ENCODE peak calls at places on chromosome 1, in nine cellular contexts. G, Z, L, S, M, I, Y, H and Q are unnamed samples.

GRCh38 chr1:13583592-13583963 is at the start of gene PDPN:
- DNase-seq in Z (peak; percentile 86), I (peak; percentile 20), H (no peak), L (peak; percentile 66), S (no peak), G (no peak), Y (peak; percentile 79), M (peak; percentile 89), Q (peak; percentile 25)

GRCh38 chr1:244989813-244990212 is 125.5 kb upstream of the HNRNPU start:
- DNase-seq in L (no peak), S (no peak), H (no peak), Z (no peak), G (no peak), Y (no peak), M (no peak), I (peak; percentile 64), Q (no peak)

GRCh38 chr1:31750858-31751638 is 13.1 kb downstream of the ADGRB2 start:
- DNase-seq in G (peak; percentile 34), L (no peak), Y (no peak), I (no peak), M (no peak), S (peak; percentile 44), Z (no peak), H (no peak), Q (peak; percentile 46)

GRCh38 chr1:186482661-186483255 is 21.8 kb upstream of the PDC start:
- DNase-seq in Z (peak; percentile 34), S (peak; percentile 73), L (no peak), H (peak; percentile 48), I (peak; percentile 81), G (peak; percentile 30), M (peak; percentile 84), Y (peak; percentile 43), Q (peak; percentile 73)

GRCh38 chr1:4657920-4658585 is 3.6 kb downstream of the AJAP1 start:
- DNase-seq in I (no peak), S (no peak), M (no peak), Y (peak; percentile 62), Z (no peak), G (no peak), L (no peak), H (no peak), Q (no peak)

GRCh38 chr1:15723631-15724246 is 12.3 kb upstream of the SLC25A34 start:
- DNase-seq in Y (no peak), Z (no peak), L (no peak), H (no peak), S (no peak), G (no peak), M (no peak), I (no peak), Q (peak; percentile 98)

GRCh38 chr1:200535605-200536004 is 84.9 kb downstream of the KIF14 start:
- DNase-seq in H (no peak), Y (no peak), S (no peak), I (peak; percentile 87), Z (no peak), M (peak; percentile 68), L (no peak), G (no peak), Q (peak; percentile 58)

GRCh38 chr1:4554291-4554865 is 100.0 kb upstream of the AJAP1 start:
- DNase-seq in Z (no peak), H (no peak), S (no peak), M (no peak), G (no peak), L (no peak), Y (no peak), I (no peak), Q (no peak)

GRCh38 chr1:246769306-246769705 is 45.1 kb downstream of the SCCPDH start:
- DNase-seq in S (no peak), M (no peak), Z (no peak), Y (peak; percentile 88), L (no peak), H (no peak), G (no peak), I (peak; percentile 97), Q (peak; percentile 55)

GRCh38 chr1:73947009-73947408 is 251.0 kb downstream of the LRRIQ3 start:
- DNase-seq in I (no peak), Z (no peak), S (no peak), L (no peak), G (no peak), H (no peak), M (no peak), Y (no peak), Q (no peak)

GRCh38 chr1:46535063-46535462 is 16.4 kb downstream of the KNCN start:
- DNase-seq in G (no peak), M (peak; percentile 52), H (no peak), L (no peak), Z (no peak), I (peak; percentile 47), Y (no peak), S (no peak), Q (peak; percentile 72)

GRCh38 chr1:16260814-16261213 is 23.8 kb upstream of the CPLANE2 start:
- DNase-seq in M (no peak), I (peak; percentile 22), Y (no peak), S (no peak), G (no peak), L (no peak), Z (no peak), H (no peak), Q (no peak)

GRCh38 chr1:4131734-4132133 is 231.7 kb upstream of the C1orf174 start:
- DNase-seq in Z (no peak), G (no peak), L (no peak), S (no peak), I (no peak), M (no peak), H (no peak), Y (no peak), Q (no peak)

GRCh38 chr1:153506831-153507413 is 28.9 kb downstream of the S100A6 start:
- DNase-seq in S (peak; percentile 77), G (no peak), Y (peak; percentile 89), H (peak; percentile 55), I (peak; percentile 57), Z (peak; percentile 92), M (no peak), L (peak; percentile 84), Q (no peak)

GRCh38 chr1:201769966-201770365 is 59.0 kb upstream of the IPO9 start:
- DNase-seq in G (no peak), L (no peak), M (no peak), Y (no peak), S (peak; percentile 81), I (no peak), H (no peak), Z (no peak), Q (no peak)

GRCh38 chr1:59601032-59601431 is 213.7 kb upstream of the HOOK1 start:
- DNase-seq in L (peak; percentile 67), Z (no peak), H (no peak), I (no peak), G (no peak), S (no peak), M (peak; percentile 11), Y (peak; percentile 94), Q (no peak)

GRCh38 chr1:109625176-109625575 is 5.5 kb downstream of the AMPD2 start:
- DNase-seq in Z (no peak), Y (no peak), I (no peak), G (no peak), S (no peak), H (no peak), M (no peak), L (peak; percentile 55), Q (no peak)

GRCh38 chr1:17881761-17882160 is 126.6 kb downstream of the ACTL8 start:
- DNase-seq in G (no peak), S (no peak), L (no peak), M (no peak), I (no peak), H (no peak), Y (no peak), Z (no peak), Q (no peak)

GRCh38 chr1:182493063-182493462 is 43.1 kb downstream of the RGSL1 start:
- DNase-seq in M (no peak), G (no peak), L (no peak), H (no peak), Y (no peak), Z (no peak), S (no peak), I (no peak), Q (no peak)
- H3K36me3 ChIP-seq in M (no peaks in the 10 kb centered on the region), G (no peaks in the 10 kb centered on the region), L (no peaks in the 10 kb centered on the region), H (no peaks in the 10 kb centered on the region), Y (no peaks in the 10 kb centered on the region), Z (no peaks in the 10 kb centered on the region), S (no peaks in the 10 kb centered on the region), I (no peaks in the 10 kb centered on the region), Q (no peaks in the 10 kb centered on the region)

GRCh38 chr1:54225378-54225777 is 25.4 kb downstream of the MRPL37 start:
- DNase-seq in L (no peak), H (no peak), M (no peak), G (no peak), Z (no peak), Y (no peak), S (no peak), I (no peak), Q (no peak)
- H3K36me3 ChIP-seq in L (peaks cover 17% of the 10 kb centered on the region), H (peaks cover 30% of the 10 kb centered on the region), M (no peaks in the 10 kb centered on the region), G (no peaks in the 10 kb centered on the region), Z (no peaks in the 10 kb centered on the region), Y (no peaks in the 10 kb centered on the region), S (peaks cover 5% of the 10 kb centered on the region), I (peaks cover 1% of the 10 kb centered on the region), Q (peaks cover 48% of the 10 kb centered on the region)

GRCh38 chr1:35452086-35452485 is 105.1 kb downstream of the KIAA0319L start:
- DNase-seq in M (peak; percentile 10), H (peak; percentile 75), S (no peak), G (no peak), I (peak; percentile 54), Y (peak; percentile 57), L (no peak), Z (no peak), Q (no peak)

GRCh38 chr1:35449334-35450008 is 107.7 kb downstream of the KIAA0319L start:
- DNase-seq in Z (no peak), S (peak; percentile 95), L (no peak), M (no peak), H (no peak), Y (no peak), I (peak; percentile 96), G (no peak), Q (peak; percentile 73)

GRCh38 chr1:35454175-35454574 is 103.0 kb downstream of the KIAA0319L start:
- DNase-seq in L (no peak), Z (no peak), H (no peak), S (no peak), I (no peak), M (no peak), Y (no peak), G (no peak), Q (no peak)

GRCh38 chr1:35451125-35451528 is 106.1 kb downstream of the KIAA0319L start:
- DNase-seq in Y (peak; percentile 89), M (peak; percentile 85), I (peak; percentile 63), S (peak; percentile 86), L (peak; percentile 89), G (peak; percentile 73), H (peak; percentile 86), Z (peak; percentile 79), Q (peak; percentile 89)

GRCh38 chr1:35454616-35455015 is 102.6 kb downstream of the KIAA0319L start:
- DNase-seq in Z (no peak), G (no peak), L (no peak), I (peak; percentile 75), M (no peak), Y (no peak), S (peak; percentile 53), H (no peak), Q (no peak)
- H3K36me3 ChIP-seq in Z (no peaks in the 10 kb centered on the region), G (peaks cover 24% of the 10 kb centered on the region), L (peaks cover 64% of the 10 kb centered on the region), I (peaks cover 7% of the 10 kb centered on the region), M (peaks cover 21% of the 10 kb centered on the region), Y (no peaks in the 10 kb centered on the region), S (peaks cover 14% of the 10 kb centered on the region), H (peaks cover 74% of the 10 kb centered on the region), Q (no peaks in the 10 kb centered on the region)

DNA sequence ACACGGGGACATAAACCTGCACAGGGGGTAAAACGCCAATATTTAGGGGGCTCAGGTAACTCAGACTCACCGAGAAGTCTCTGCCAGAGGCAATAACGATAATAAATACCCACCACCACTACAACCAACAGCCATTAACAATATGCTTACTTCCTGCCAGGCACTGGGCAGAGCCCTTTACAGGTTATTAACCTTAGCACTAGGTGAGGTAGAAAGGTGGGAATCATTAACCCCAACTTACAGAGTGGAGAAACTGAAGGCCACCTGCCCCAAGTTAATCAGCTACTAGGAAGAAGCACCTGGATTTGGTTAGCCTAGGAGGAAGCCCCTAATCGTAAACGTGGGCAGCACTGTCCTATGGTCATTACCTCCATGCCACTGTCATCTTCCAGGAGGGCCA is 110.1 kb downstream of the UBR4 start:
- DNase-seq in L (no peak), I (no peak), G (no peak), Z (no peak), Y (no peak), M (no peak), S (no peak), H (no peak), Q (no peak)
- H3K36me3 ChIP-seq in L (peaks cover 100% of the 10 kb centered on the region), I (peaks cover 28% of the 10 kb centered on the region), G (peaks cover 99% of the 10 kb centered on the region), Z (no peaks in the 10 kb centered on the region), Y (peaks cover 25% of the 10 kb centered on the region), M (peaks cover 81% of the 10 kb centered on the region), S (peaks cover 100% of the 10 kb centered on the region), H (peaks cover 100% of the 10 kb centered on the region), Q (peaks cover 97% of the 10 kb centered on the region)